ENCODE peak calls at places on chromosomes 3 and 15, in six cellular contexts. A, O, D, M, J and B are unnamed samples.

GRCh38 chr3:42097166-42097946 is 6.2 kb downstream of the TRAK1 start:
- DNase-seq in A (no peak), O (no peak), D (no peak), M (peak), J (no peak), B (no peak)

GRCh38 chr15:70100495-70101331 is 3.0 kb upstream of the TLE3 start:
- DNase-seq in A (peak), O (peak), D (peak), M (peak), J (peak), B (peak)

GRCh38 chr3:42655980-42656679 is 2.6 kb downstream of the ZBTB47 start:
- DNase-seq in A (no peak), O (no peak), D (peak), M (peak), J (no peak), B (no peak)

GRCh38 chr15:66935121-66935520 is 130.3 kb upstream of the SMAD3 start:
- DNase-seq in A (no peak), O (no peak), D (no peak), M (no peak), J (no peak), B (no peak)

GRCh38 chr15:78604420-78604819 is 16.4 kb downstream of the CHRNA3 start:
- DNase-seq in A (no peak), O (no peak), D (no peak), M (no peak), J (no peak), B (no peak)

GRCh38 chr3:133938770-133939495 is 43.3 kb upstream of the RAB6B start:
- DNase-seq in A (no peak), O (no peak), D (peak), M (peak), J (no peak), B (no peak)

GRCh38 chr3:29440321-29441019 is 159.6 kb downstream of the RBMS3 start:
- DNase-seq in A (no peak), O (no peak), D (peak), M (no peak), J (peak), B (peak)

GRCh38 chr15:25236143-25236860 is 202.5 kb downstream of the UBE3A start:
- DNase-seq in A (no peak), O (no peak), D (no peak), M (no peak), J (no peak), B (no peak)

GRCh38 chr3:49022751-49023171 is 840 bp downstream of the NDUFAF3 start:
- DNase-seq in A (peak), O (no peak), D (peak), M (no peak), J (no peak), B (no peak)

GRCh38 chr3:9901967-9902366 is 681 bp upstream of the IL17RE start:
- DNase-seq in A (no peak), O (no peak), D (no peak), M (no peak), J (no peak), B (no peak)

GRCh38 chr3:46883252-46884185 is 6.0 kb downstream of the PTH1R start:
- DNase-seq in A (no peak), O (no peak), D (no peak), M (peak), J (peak), B (no peak)

GRCh38 chr3:124768812-124769211 is 38.6 kb downstream of the UMPS start:
- DNase-seq in A (peak), O (peak), D (peak), M (peak), J (peak), B (no peak)
- TF ChIP-seq CTCF in A (peak), O (no peak), D (peak), M (peak), J (no peak), B (no peak)

GRCh38 chr3:69353088-69353478 is 32.8 kb downstream of the FRMD4B start:
- DNase-seq in A (no peak), O (no peak), D (no peak), M (no peak), J (no peak), B (no peak)
- TF ChIP-seq CTCF in A (no peak), O (no peak), D (no peak), M (no peak), J (no peak), B (no peak)

DNA sequence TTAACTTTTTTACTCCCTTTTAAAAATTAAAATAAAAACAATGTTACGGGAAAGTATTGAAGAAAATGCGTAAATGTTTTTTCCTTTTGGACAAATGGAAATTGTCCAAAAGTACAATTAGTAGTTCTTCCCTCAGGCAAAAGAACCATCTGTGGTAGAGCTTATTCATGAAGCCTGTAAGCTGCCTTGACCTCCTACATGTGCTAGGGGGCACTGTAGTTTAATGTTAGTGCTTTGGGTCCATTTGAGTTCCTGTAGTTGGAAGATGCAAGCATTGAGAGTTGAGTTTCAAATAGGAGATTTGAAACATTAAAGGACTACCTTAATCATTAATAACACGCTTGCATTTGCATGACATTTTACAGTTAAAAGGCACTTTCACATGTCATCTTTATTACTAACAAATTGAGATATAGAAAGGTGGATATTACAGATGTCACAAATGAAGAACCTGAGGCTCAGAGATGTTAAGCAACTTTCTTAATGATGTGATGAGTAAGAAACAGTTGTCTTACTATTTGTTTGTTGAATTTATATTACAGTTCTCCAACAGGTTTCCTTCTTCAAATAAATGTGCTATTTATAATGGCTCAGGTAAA is 1.8 kb upstream of the ZNF385D start:
- DNase-seq in A (peak), O (no peak), D (peak), M (peak), J (peak), B (no peak)
- TF ChIP-seq CTCF in A (no peak), O (peak), D (peak), M (peak), J (peak), B (peak)

GRCh38 chr3:94331831-94332230 is 269.0 kb downstream of the NSUN3 start:
- DNase-seq in A (no peak), O (no peak), D (no peak), M (no peak), J (no peak), B (no peak)

GRCh38 chr3:94336076-94336741 is 273.3 kb downstream of the NSUN3 start:
- DNase-seq in A (peak), O (no peak), D (peak), M (peak), J (no peak), B (peak)
- TF ChIP-seq CTCF in A (peak), O (peak), D (peak), M (peak), J (peak), B (peak)

GRCh38 chr3:53230041-53230621 is 25.7 kb downstream of the TKT start:
- DNase-seq in A (no peak), O (peak), D (no peak), M (no peak), J (no peak), B (no peak)
- TF ChIP-seq CTCF in A (no peak), O (no peak), D (peak), M (no peak), J (no peak), B (no peak)